ENCODE peak calls at places on chromosomes 6 and 20, in nine cellular contexts. Q is NCI-H1436; S is BJ; D is AG04450; Y is T-helper 2 cell treated with Interferon-gamma antibody and Interleukin-4, amounts not matched to agents 5 μg/mL and 100 μg/mL, for 36 hours; K is heart right ventricle; X is GM04503; Z is stomach; F is GM03348. V is an unnamed sample.

GRCh38 chr20:11429168-11429567 is 488.5 kb upstream of the BTBD3 start:
- DNase-seq in Q (no peak), S (no peak), D (no peak), Y (no peak), K (no peak), X (no peak), Z (no peak), F (no peak), V (no peak)

GRCh38 chr6:96743496-96743895 is 93.8 kb downstream of the GPR63 start:
- DNase-seq in Q (no peak), S (no peak), D (no peak), Y (no peak), K (no peak), X (no peak), Z (no peak), F (no peak), V (no peak)

GRCh38 chr6:96499781-96500180 is 21.8 kb upstream of the UFL1 start:
- DNase-seq in Q (no peak), S (no peak), D (no peak), Y (no peak), K (no peak), X (no peak), Z (no peak), F (no peak), V (no peak)

GRCh38 chr6:30743099-30744053 is 889 bp upstream of the FLOT1 start:
- DNase-seq in Q (no peak), S (no peak), D (no peak), Y (peak; percentile 47), K (peak; percentile 47), X (no peak), Z (no peak), F (peak; percentile 31), V (no peak)

GRCh38 chr6:150641398-150642139 is 41.9 kb downstream of the PLEKHG1 start:
- DNase-seq in Q (no peak), S (no peak), D (no peak), Y (no peak), K (no peak), X (no peak), Z (no peak), F (no peak), V (no peak)

GRCh38 chr6:151391021-151391470 is 313 bp downstream of the ZBTB2 start:
- DNase-seq in Q (peak; percentile 68), S (no peak), D (peak; percentile 32), Y (peak; percentile 79), K (peak; percentile 85), X (no peak), Z (peak; percentile 78), F (peak; percentile 87), V (no peak)

GRCh38 chr20:6157345-6157744 is 34.5 kb upstream of the FERMT1 start:
- DNase-seq in Q (no peak), S (no peak), D (no peak), Y (no peak), K (no peak), X (no peak), Z (no peak), F (no peak), V (no peak)

GRCh38 chr6:47042238-47042843 is at the start of gene ADGRF1:
- DNase-seq in Q (no peak), S (no peak), D (no peak), Y (no peak), K (no peak), X (no peak), Z (peak; percentile 75), F (no peak), V (no peak)

GRCh38 chr6:138520463-138520862 is 21.2 kb upstream of the NHSL1 start:
- DNase-seq in Q (no peak), S (no peak), D (no peak), Y (no peak), K (no peak), X (no peak), Z (no peak), F (peak; percentile 61), V (no peak)

GRCh38 chr6:27592481-27593199 is 119.7 kb upstream of the ZNF184 start:
- DNase-seq in Q (no peak), S (no peak), D (peak; percentile 47), Y (peak; percentile 62), K (no peak), X (no peak), Z (no peak), F (peak; percentile 66), V (no peak)

GRCh38 chr6:34436803-34437643 is 11.2 kb upstream of the RPS10 start:
- DNase-seq in Q (no peak), S (no peak), D (no peak), Y (no peak), K (no peak), X (no peak), Z (no peak), F (no peak), V (no peak)

GRCh38 chr6:1825277-1825676 is 215.6 kb downstream of the FOXC1 start:
- DNase-seq in Q (no peak), S (no peak), D (no peak), Y (no peak), K (no peak), X (no peak), Z (no peak), F (no peak), V (no peak)

GRCh38 chr6:41625442-41625841 is 12.8 kb upstream of the MDFI start:
- DNase-seq in Q (no peak), S (no peak), D (no peak), Y (no peak), K (peak; percentile 43), X (no peak), Z (no peak), F (no peak), V (peak; percentile 44)

GRCh38 chr6:41586564-41586963 is 40.4 kb downstream of the FOXP4 start:
- DNase-seq in Q (no peak), S (no peak), D (no peak), Y (no peak), K (no peak), X (no peak), Z (no peak), F (no peak), V (no peak)

GRCh38 chr20:11090751-11091150 is 417.0 kb upstream of the JAG1 start:
- DNase-seq in Q (no peak), S (no peak), D (no peak), Y (no peak), K (no peak), X (no peak), Z (no peak), F (no peak), V (no peak)

GRCh38 chr6:83860347-83860731 is 850 bp downstream of the CYB5R4 start:
- DNase-seq in Q (no peak), S (no peak), D (no peak), Y (no peak), K (no peak), X (no peak), Z (no peak), F (no peak), V (no peak)

GRCh38 chr6:12769556-12770255 is 53.1 kb downstream of the PHACTR1 start:
- DNase-seq in Q (no peak), S (no peak), D (no peak), Y (no peak), K (no peak), X (no peak), Z (no peak), F (no peak), V (no peak)

GRCh38 chr6:48069280-48069679 is 41.7 kb downstream of the PTCHD4 start:
- DNase-seq in Q (no peak), S (no peak), D (no peak), Y (no peak), K (no peak), X (no peak), Z (no peak), F (peak; percentile 10), V (no peak)

GRCh38 chr6:33856655-33857054 is 52.9 kb upstream of the MLN start:
- DNase-seq in Q (no peak), S (no peak), D (no peak), Y (peak; percentile 73), K (no peak), X (no peak), Z (peak; percentile 31), F (no peak), V (no peak)

GRCh38 chr6:28336284-28337024 is 506 bp upstream of the ZSCAN31 start:
- DNase-seq in Q (no peak), S (no peak), D (no peak), Y (peak; percentile 23), K (no peak), X (no peak), Z (no peak), F (no peak), V (peak; percentile 72)

GRCh38 chr6:123808556-123808955 is 4.9 kb downstream of the NKAIN2 start:
- DNase-seq in Q (peak; percentile 60), S (no peak), D (no peak), Y (no peak), K (no peak), X (no peak), Z (no peak), F (no peak), V (peak; percentile 95)

GRCh38 chr6:161242779-161243693 is 30.8 kb downstream of the AGPAT4 start:
- DNase-seq in Q (no peak), S (no peak), D (no peak), Y (no peak), K (no peak), X (peak; percentile 52), Z (no peak), F (peak; percentile 91), V (no peak)

GRCh38 chr20:4233520-4233919 is 218.2 kb upstream of the RNF24 start:
- DNase-seq in Q (no peak), S (no peak), D (no peak), Y (no peak), K (no peak), X (no peak), Z (no peak), F (no peak), V (no peak)

GRCh38 chr20:2140561-2140960 is 38.9 kb downstream of the STK35 start:
- DNase-seq in Q (no peak), S (no peak), D (no peak), Y (no peak), K (peak; percentile 54), X (no peak), Z (peak; percentile 43), F (peak; percentile 42), V (no peak)

GRCh38 chr20:1879934-1880333 is 15.3 kb upstream of the SIRPA start:
- DNase-seq in Q (no peak), S (no peak), D (no peak), Y (no peak), K (no peak), X (no peak), Z (no peak), F (no peak), V (no peak)

GRCh38 chr20:63128367-63128766 is 87.6 kb downstream of the YTHDF1 start:
- DNase-seq in Q (no peak), S (no peak), D (no peak), Y (no peak), K (peak; percentile 4), X (no peak), Z (no peak), F (no peak), V (no peak)

GRCh38 chr20:8133816-8134451 is 1.9 kb downstream of the PLCB1 start:
- DNase-seq in Q (no peak), S (no peak), D (no peak), Y (no peak), K (no peak), X (no peak), Z (no peak), F (no peak), V (no peak)

GRCh38 chr20:19785886-19786285 is 27.8 kb downstream of the RIN2 start:
- DNase-seq in Q (no peak), S (no peak), D (no peak), Y (no peak), K (no peak), X (no peak), Z (no peak), F (peak; percentile 14), V (no peak)

GRCh38 chr20:32574296-32575226 is 10.6 kb downstream of the NOL4L start:
- DNase-seq in Q (no peak), S (peak; percentile 31), D (peak; percentile 47), Y (peak; percentile 37), K (no peak), X (peak; percentile 25), Z (no peak), F (peak; percentile 85), V (no peak)

V was measured in NCI-H2029 treated with DMSO at 0.1 percent for 48 hours.